ENCODE peak calls at places on chromosomes 11 and 22, in five cellular contexts. U, E, P, K and X are unnamed samples.

GRCh38 chr22:36814796-36815195 is 2.0 kb downstream of the PVALB start:
- DNase-seq in U (no peak), E (no peak), P (no peak), K (no peak), X (no peak)

GRCh38 chr11:35529971-35530495 is 4.6 kb upstream of the PAMR1 start:
- DNase-seq in K (peak; percentile 86), E (no peak), U (no peak), P (no peak), X (peak; percentile 97)

GRCh38 chr11:46367244-46367915 is 14.1 kb upstream of the MDK start:
- DNase-seq in K (peak; percentile 61), U (peak; percentile 74), E (peak; percentile 74), P (no peak), X (peak; percentile 59)

GRCh38 chr11:45347343-45347742 is 61.2 kb upstream of the SYT13 start:
- DNase-seq in U (no peak), K (no peak), E (no peak), P (no peak), X (no peak)

GRCh38 chr11:131693756-131694155 is 323.3 kb downstream of the NTM start:
- DNase-seq in U (no peak), K (no peak), E (no peak), P (no peak), X (no peak)

GRCh38 chr22:24543068-24543675 is 11.8 kb downstream of the GUCD1 start:
- DNase-seq in U (no peak), K (no peak), P (no peak), E (no peak), X (no peak)

GRCh38 chr11:100574894-100575769 is 112.0 kb upstream of the ARHGAP42 start:
- DNase-seq in P (peak; percentile 41), U (no peak), E (no peak), K (peak; percentile 71), X (peak; percentile 57)

GRCh38 chr11:19426719-19427066 is 185.9 kb upstream of the E2F8 start:
- DNase-seq in P (no peak), K (no peak), E (no peak), U (no peak), X (peak; percentile 24)

GRCh38 chr11:105838668-105839403 is 183.2 kb downstream of the MSANTD4 start:
- DNase-seq in U (no peak), E (no peak), K (peak; percentile 42), P (no peak), X (peak; percentile 16)

GRCh38 chr11:11910541-11910940 is 68.8 kb downstream of the USP47 start:
- DNase-seq in U (no peak), P (no peak), E (no peak), K (no peak), X (no peak)

GRCh38 chr11:96426356-96427103 is 36.7 kb downstream of the JRKL start:
- DNase-seq in P (peak; percentile 60), E (no peak), K (peak; percentile 72), U (no peak), X (peak; percentile 63)

GRCh38 chr11:92050305-92050704 is 174.3 kb upstream of the FAT3 start:
- DNase-seq in P (no peak), U (no peak), K (no peak), E (no peak), X (no peak)

GRCh38 chr22:31179345-31179744 is 19.4 kb downstream of the RNF185 start:
- DNase-seq in U (no peak), P (no peak), K (no peak), E (no peak), X (peak; percentile 66)

GRCh38 chr11:94583213-94583884 is 16.2 kb downstream of the PIWIL4 start:
- DNase-seq in U (no peak), E (no peak), K (no peak), P (no peak), X (no peak)

GRCh38 chr22:25651332-25651731 is 86.9 kb downstream of the GRK3 start:
- DNase-seq in K (no peak), E (no peak), P (no peak), U (no peak), X (no peak)

GRCh38 chr11:84144531-84144930 is 858.4 kb upstream of the CCDC90B start:
- DNase-seq in E (no peak), U (no peak), P (no peak), K (no peak), X (no peak)

GRCh38 chr11:62548545-62549335 is 2.1 kb upstream of the AHNAK start:
- DNase-seq in P (no peak), K (no peak), E (no peak), U (no peak), X (peak; percentile 13)

GRCh38 chr11:3723014-3723708 is 52.0 kb upstream of the CHRNA10 start:
- DNase-seq in K (peak; percentile 98), P (no peak), U (no peak), E (no peak), X (peak; percentile 99)

GRCh38 chr11:18455686-18456372 is at the start of gene LDHAL6A:
- DNase-seq in K (no peak), P (no peak), U (no peak), E (no peak), X (no peak)

GRCh38 chr11:109865558-109866186 is 227.5 kb upstream of the ZC3H12C start:
- DNase-seq in K (no peak), P (peak; percentile 35), U (no peak), E (no peak), X (no peak)

GRCh38 chr11:35167451-35167954 is 28.5 kb downstream of the CD44 start:
- DNase-seq in U (no peak), P (no peak), K (peak; percentile 74), E (no peak), X (peak; percentile 87)

GRCh38 chr11:118530683-118531596 is at the start of gene TMEM25:
- DNase-seq in P (no peak), E (no peak), U (peak; percentile 73), K (peak; percentile 42), X (peak; percentile 52)

GRCh38 chr22:50150161-50151129 is 20.1 kb upstream of the PANX2 start:
- DNase-seq in E (no peak), K (no peak), P (no peak), U (no peak), X (no peak)

GRCh38 chr11:113167599-113167998 is 146.8 kb upstream of the TTC12 start:
- DNase-seq in U (no peak), E (no peak), P (no peak), K (no peak), X (no peak)

GRCh38 chr11:124879229-124879998 is 14.2 kb downstream of the ROBO3 start:
- DNase-seq in E (peak; percentile 20), K (no peak), P (no peak), U (no peak), X (no peak)

GRCh38 chr11:44530413-44531115 is 34.9 kb upstream of the CD82 start:
- DNase-seq in E (no peak), U (peak; percentile 68), K (peak; percentile 68), P (no peak), X (peak; percentile 36)

GRCh38 chr11:9600651-9601040 is 27.2 kb downstream of the WEE1 start:
- DNase-seq in U (no peak), E (no peak), P (no peak), K (no peak), X (no peak)

GRCh38 chr22:38759005-38759404 is 3.2 kb upstream of the SUN2 start:
- DNase-seq in P (no peak), E (no peak), U (no peak), K (no peak), X (no peak)

GRCh38 chr11:1292644-1293618 is 16.5 kb downstream of the TOLLIP start:
- DNase-seq in K (no peak), E (no peak), U (no peak), P (no peak), X (no peak)

GRCh38 chr11:104134760-104135159 is 29.2 kb downstream of the PDGFD start:
- DNase-seq in P (no peak), K (no peak), U (no peak), E (no peak), X (peak; percentile 74)

GRCh38 chr22:23803001-23803819 is 16.4 kb downstream of the SMARCB1 start:
- DNase-seq in K (no peak), P (no peak), U (no peak), E (no peak), X (no peak)

GRCh38 chr11:46051102-46051501 is 70.2 kb downstream of the PHF21A start:
- DNase-seq in E (no peak), P (no peak), K (no peak), U (no peak), X (no peak)

GRCh38 chr11:433641-434040 is 8.2 kb downstream of the ANO9 start:
- DNase-seq in K (no peak), P (no peak), U (no peak), E (no peak), X (no peak)

GRCh38 chr11:4763096-4763495 is 6.6 kb downstream of the OR51F1 start:
- DNase-seq in K (no peak), U (no peak), E (no peak), P (no peak), X (no peak)

GRCh38 chr11:111407652-111408051 is 28.6 kb upstream of the POU2AF1 start:
- DNase-seq in P (no peak), E (no peak), K (no peak), U (no peak), X (no peak)

GRCh38 chr11:71215372-71215965 is 36.9 kb downstream of the SHANK2 start:
- DNase-seq in P (no peak), U (no peak), E (no peak), K (no peak), X (no peak)

GRCh38 chr11:69401715-69402114 is 79.7 kb upstream of the LINC01488 start:
- DNase-seq in E (no peak), U (no peak), K (no peak), P (no peak), X (no peak)